ENCODE peak calls at places on chromosomes 12 and 14, in eight cellular contexts. C, S, D, W, L, P, E and Q are unnamed samples.

GRCh38 chr12:72133497-72134055 is 138.6 kb upstream of the TRHDE start:
- DNase-seq in C (no peak), S (no peak), D (peak), W (no peak), L (no peak), P (no peak), E (no peak), Q (no peak)

GRCh38 chr14:64973826-64974225 is 1.7 kb upstream of the RAB15 start:
- DNase-seq in C (no peak), S (no peak), D (no peak), W (no peak), L (no peak), P (no peak), E (no peak), Q (no peak)

GRCh38 chr12:106583578-106584103 is 837 bp downstream of the RFX4 start:
- DNase-seq in C (no peak), S (no peak), D (peak), W (peak), L (no peak), P (no peak), E (peak), Q (no peak)

GRCh38 chr12:108729612-108730336 is 1.5 kb downstream of the CORO1C start:
- DNase-seq in C (peak), S (no peak), D (peak), W (no peak), L (no peak), P (no peak), E (peak), Q (no peak)

GRCh38 chr14:30355431-30355913 is 203.5 kb upstream of the G2E3 start:
- DNase-seq in C (no peak), S (no peak), D (no peak), W (no peak), L (no peak), P (no peak), E (no peak), Q (no peak)

GRCh38 chr12:116389990-116390655 is 112.6 kb upstream of the MED13L start:
- DNase-seq in C (no peak), S (peak), D (peak), W (no peak), L (no peak), P (peak), E (peak), Q (no peak)

GRCh38 chr12:41190360-41190759 is 2.2 kb downstream of the PDZRN4 start:
- DNase-seq in C (no peak), S (no peak), D (peak), W (no peak), L (no peak), P (no peak), E (no peak), Q (no peak)

GRCh38 chr12:94698553-94698952 is 48.2 kb upstream of the TMCC3 start:
- DNase-seq in C (no peak), S (no peak), D (no peak), W (no peak), L (no peak), P (no peak), E (no peak), Q (no peak)

GRCh38 chr12:107042801-107043200 is 50.5 kb downstream of the CRY1 start:
- DNase-seq in C (peak), S (no peak), D (no peak), W (no peak), L (no peak), P (no peak), E (no peak), Q (no peak)

GRCh38 chr12:24903305-24904088 is 45.4 kb downstream of the BCAT1 start:
- DNase-seq in C (no peak), S (no peak), D (no peak), W (no peak), L (no peak), P (no peak), E (peak), Q (no peak)

GRCh38 chr14:66508846-66509621 is 1.1 kb downstream of the GPHN start:
- DNase-seq in C (peak), S (peak), D (peak), W (peak), L (peak), P (no peak), E (peak), Q (peak)

GRCh38 chr14:92760524-92760805 is 12.0 kb upstream of the LGMN start:
- DNase-seq in C (no peak), S (no peak), D (no peak), W (no peak), L (no peak), P (no peak), E (no peak), Q (no peak)

GRCh38 chr12:6450091-6450868 is 1.6 kb upstream of the TAPBPL start:
- DNase-seq in C (no peak), S (no peak), D (no peak), W (peak), L (no peak), P (no peak), E (no peak), Q (no peak)

GRCh38 chr12:91347686-91348085 is 165.1 kb upstream of the DCN start:
- DNase-seq in C (no peak), S (no peak), D (no peak), W (no peak), L (no peak), P (no peak), E (peak), Q (no peak)

GRCh38 chr14:59455411-59455810 is 9.8 kb downstream of the GPR135 start:
- DNase-seq in C (no peak), S (no peak), D (peak), W (no peak), L (no peak), P (peak), E (peak), Q (no peak)

GRCh38 chr12:108731866-108732461 is 646 bp upstream of the CORO1C start:
- DNase-seq in C (peak), S (peak), D (peak), W (peak), L (peak), P (peak), E (peak), Q (peak)

GRCh38 chr14:23704890-23705289 is 68.7 kb downstream of the DHRS2 start:
- DNase-seq in C (no peak), S (no peak), D (no peak), W (no peak), L (no peak), P (no peak), E (no peak), Q (no peak)

GRCh38 chr12:111025301-111025700 is 104.9 kb upstream of the MYL2 start:
- DNase-seq in C (no peak), S (no peak), D (no peak), W (no peak), L (no peak), P (no peak), E (no peak), Q (no peak)

GRCh38 chr12:19223018-19223417 is 93.5 kb downstream of the PLEKHA5 start:
- DNase-seq in C (peak), S (no peak), D (peak), W (no peak), L (no peak), P (no peak), E (no peak), Q (no peak)

GRCh38 chr14:32709072-32709471 is 229.6 kb upstream of the NPAS3 start:
- DNase-seq in C (no peak), S (no peak), D (peak), W (no peak), L (no peak), P (peak), E (peak), Q (no peak)

GRCh38 chr12:94994312-94994711 is 9.2 kb downstream of the NDUFA12 start:
- DNase-seq in C (no peak), S (peak), D (no peak), W (no peak), L (no peak), P (peak), E (peak), Q (no peak)

GRCh38 chr12:122946690-122947271 is 19.5 kb downstream of the ABCB9 start:
- DNase-seq in C (peak), S (peak), D (peak), W (peak), L (peak), P (peak), E (peak), Q (peak)

GRCh38 chr12:124513297-124513867 is 54.0 kb downstream of the NCOR2 start:
- DNase-seq in C (no peak), S (no peak), D (no peak), W (no peak), L (no peak), P (no peak), E (no peak), Q (no peak)

GRCh38 chr12:75969768-75970167 is 61.8 kb downstream of the PHLDA1 start:
- DNase-seq in C (no peak), S (no peak), D (no peak), W (no peak), L (no peak), P (no peak), E (peak), Q (no peak)

GRCh38 chr12:52074006-52074405 is 4.2 kb downstream of the ATG101 start:
- DNase-seq in C (no peak), S (no peak), D (peak), W (peak), L (no peak), P (no peak), E (peak), Q (peak)

GRCh38 chr12:56688846-56689113 is 696 bp upstream of the PTGES3 start:
- DNase-seq in C (no peak), S (no peak), D (no peak), W (no peak), L (no peak), P (no peak), E (no peak), Q (no peak)

GRCh38 chr12:132258543-132258942 is 70.8 kb downstream of the GALNT9 start:
- DNase-seq in C (no peak), S (no peak), D (no peak), W (no peak), L (no peak), P (no peak), E (no peak), Q (no peak)

GRCh38 chr12:115020091-115020490 is 336.1 kb upstream of the TBX3 start:
- DNase-seq in C (no peak), S (no peak), D (no peak), W (no peak), L (no peak), P (no peak), E (no peak), Q (no peak)

GRCh38 chr12:83850531-83850930 is 1062.1 kb downstream of the SLC6A15 start:
- DNase-seq in C (no peak), S (no peak), D (no peak), W (no peak), L (no peak), P (no peak), E (no peak), Q (no peak)

GRCh38 chr12:55686366-55687010 is 21.2 kb downstream of the ITGA7 start:
- DNase-seq in C (no peak), S (no peak), D (no peak), W (peak), L (no peak), P (no peak), E (no peak), Q (no peak)

GRCh38 chr14:81137316-81137715 is 83.4 kb downstream of the GTF2A1 start:
- DNase-seq in C (no peak), S (no peak), D (peak), W (no peak), L (no peak), P (peak), E (peak), Q (no peak)

GRCh38 chr12:71440393-71441349 is 1.1 kb downstream of the LGR5 start:
- DNase-seq in C (peak), S (no peak), D (peak), W (peak), L (no peak), P (no peak), E (no peak), Q (no peak)

GRCh38 chr14:26917086-26917485 is 319.3 kb upstream of the NOVA1 start:
- DNase-seq in C (no peak), S (no peak), D (peak), W (no peak), L (no peak), P (no peak), E (peak), Q (no peak)

GRCh38 chr12:49636979-49637378 is 13.6 kb downstream of the PRPF40B start:
- DNase-seq in C (peak), S (peak), D (peak), W (no peak), L (peak), P (peak), E (peak), Q (no peak)

GRCh38 chr12:97275261-97276197 is 187.1 kb upstream of the RMST start:
- DNase-seq in C (no peak), S (no peak), D (no peak), W (no peak), L (no peak), P (no peak), E (no peak), Q (no peak)
- H3K4me3 ChIP-seq in C (no peak), S (no peak), D (no peak), W (no peak), L (no peak), P (no peak), E (no peak), Q (no peak)

DNA sequence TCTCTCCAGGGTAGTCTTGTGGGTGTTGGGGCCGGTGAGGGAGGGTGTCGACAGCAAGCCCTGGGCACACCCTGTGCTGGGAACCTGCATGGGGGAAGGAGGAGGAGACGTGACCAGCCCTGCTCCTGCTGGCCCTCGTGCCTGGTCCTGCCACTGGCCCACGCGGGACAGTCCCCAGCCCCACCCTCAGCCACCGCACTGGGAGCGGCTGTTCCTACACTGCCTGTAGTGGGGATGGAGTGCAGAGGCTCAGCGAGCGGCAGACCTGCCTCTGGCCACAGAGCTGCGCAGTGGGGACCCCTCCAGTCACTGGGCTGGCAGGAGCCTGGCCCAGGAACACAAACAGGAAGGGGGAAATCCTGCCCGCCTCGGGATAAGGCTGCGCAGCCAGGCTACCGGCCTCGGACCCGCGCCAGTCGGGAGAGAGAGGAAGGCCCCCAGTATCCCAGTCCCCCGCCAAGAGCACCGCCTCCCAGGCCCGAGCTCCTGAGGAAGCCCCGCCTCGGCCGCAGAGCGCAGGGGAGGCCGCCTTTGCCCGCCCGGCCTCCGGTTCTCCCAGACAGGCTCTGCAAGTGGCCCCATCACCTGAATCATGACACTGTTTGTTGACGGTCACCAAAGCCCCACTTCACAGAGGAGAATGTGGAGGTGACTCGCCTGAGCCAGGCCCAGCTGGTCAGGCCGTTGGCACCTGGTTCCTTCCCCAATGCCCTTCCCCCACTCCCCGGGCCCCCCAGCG is 10.6 kb downstream of the AHNAK2 start:
- DNase-seq in C (no peak), S (peak), D (no peak), W (peak), L (no peak), P (no peak), E (peak), Q (peak)
- H3K4me3 ChIP-seq in C (no peak), S (no peak), D (no peak), W (no peak), L (no peak), P (peak), E (peak), Q (peak)

GRCh38 chr14:93978735-93979134 is 2.4 kb upstream of the ASB2 start:
- DNase-seq in C (no peak), S (no peak), D (no peak), W (no peak), L (no peak), P (no peak), E (no peak), Q (no peak)
- H3K4me3 ChIP-seq in C (no peak), S (no peak), D (no peak), W (no peak), L (no peak), P (no peak), E (no peak), Q (no peak)

GRCh38 chr14:22666203-22666893 is 22.2 kb upstream of the OR6J1 start:
- DNase-seq in C (no peak), S (no peak), D (no peak), W (no peak), L (no peak), P (no peak), E (no peak), Q (no peak)
- H3K4me3 ChIP-seq in C (no peak), S (no peak), D (no peak), W (no peak), L (no peak), P (no peak), E (no peak), Q (no peak)

GRCh38 chr12:13195244-13195643 is 1.3 kb upstream of the EMP1 start:
- DNase-seq in C (no peak), S (no peak), D (no peak), W (no peak), L (no peak), P (no peak), E (no peak), Q (no peak)
- H3K4me3 ChIP-seq in C (no peak), S (no peak), D (no peak), W (no peak), L (no peak), P (no peak), E (no peak), Q (no peak)

DNA sequence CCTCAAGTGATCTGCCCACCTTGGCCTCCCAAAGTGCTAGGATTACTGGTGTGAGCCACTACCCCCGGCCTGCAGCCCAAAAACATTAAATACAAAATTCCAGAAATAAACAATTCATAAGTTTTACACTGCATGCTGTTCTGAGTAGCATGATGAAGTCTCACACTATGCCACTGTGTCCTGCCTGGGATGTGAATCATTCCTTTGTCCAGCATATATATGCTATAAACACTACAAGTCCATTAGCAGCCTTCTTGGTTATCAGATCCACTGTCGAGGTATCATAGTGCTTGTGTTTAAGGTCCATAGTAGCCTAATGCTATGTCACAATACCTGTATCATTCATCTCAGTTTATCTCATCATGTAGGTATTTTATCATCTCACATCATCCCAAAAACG is 15.9 kb downstream of the INTS13 start:
- DNase-seq in C (no peak), S (no peak), D (no peak), W (no peak), L (no peak), P (no peak), E (no peak), Q (no peak)
- H3K4me3 ChIP-seq in C (no peak), S (no peak), D (no peak), W (no peak), L (no peak), P (no peak), E (no peak), Q (no peak)

DNA sequence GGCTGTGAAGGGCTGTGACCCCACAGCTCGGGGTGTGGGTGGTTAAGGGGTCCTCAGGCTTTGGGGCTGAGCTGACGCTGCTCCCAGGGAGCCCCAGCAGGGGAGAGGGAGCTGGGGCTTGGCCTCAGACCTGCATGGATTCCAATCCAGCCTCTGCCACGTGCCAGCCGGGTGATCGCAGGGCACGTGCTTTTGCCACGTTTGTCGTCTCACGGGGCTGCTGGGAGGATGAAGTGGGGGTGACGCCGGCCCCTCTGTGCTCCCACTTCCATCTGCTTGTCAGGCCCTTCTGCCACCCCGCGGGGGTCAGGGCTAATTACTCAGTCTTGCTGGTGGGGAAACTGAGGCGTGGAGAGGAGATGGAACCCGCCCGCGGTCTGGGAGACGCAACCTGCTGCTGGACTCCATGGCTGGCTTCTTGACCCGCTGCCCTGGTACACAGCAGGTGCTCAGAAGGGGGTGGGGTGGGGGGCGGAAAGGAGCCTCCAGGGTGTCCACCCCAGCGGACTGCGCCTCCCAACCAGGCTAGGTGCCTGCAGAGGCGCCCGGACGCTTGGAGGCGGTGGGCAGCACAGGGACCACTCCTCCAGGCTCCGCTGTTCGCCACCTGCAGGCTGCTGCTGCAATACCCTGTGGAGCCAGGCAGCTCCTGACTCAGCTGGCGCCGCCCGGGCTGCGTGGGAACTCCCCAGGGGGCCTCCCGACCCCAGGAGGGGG is 36.4 kb upstream of the PRIMA1 start:
- DNase-seq in C (no peak), S (no peak), D (peak), W (no peak), L (no peak), P (no peak), E (no peak), Q (no peak)
- H3K4me3 ChIP-seq in C (no peak), S (no peak), D (no peak), W (no peak), L (no peak), P (no peak), E (no peak), Q (no peak)

GRCh38 chr12:65830305-65830704 is 6.0 kb downstream of the HMGA2 start:
- DNase-seq in C (no peak), S (no peak), D (no peak), W (no peak), L (no peak), P (no peak), E (no peak), Q (no peak)
- H3K4me3 ChIP-seq in C (no peak), S (peak), D (no peak), W (no peak), L (no peak), P (no peak), E (no peak), Q (no peak)

GRCh38 chr12:105220150-105220928 is 15.6 kb downstream of the APPL2 start:
- DNase-seq in C (no peak), S (no peak), D (no peak), W (no peak), L (no peak), P (no peak), E (no peak), Q (no peak)
- H3K4me3 ChIP-seq in C (no peak), S (no peak), D (no peak), W (no peak), L (no peak), P (no peak), E (no peak), Q (no peak)